ENCODE peak calls at places on chromosomes 12 and 14, in ten cellular contexts. P is esophagus squamous epithelium; F is stomach; S is psoas muscle; Q is neuronal stem cell; K is CD8-positive, alpha-beta memory T cell; Z is iPS DF 6.9; V is tibial artery; B is GM23338; M is CD8-positive, alpha-beta T cell. J is an unnamed sample.

GRCh38 chr14:24535737-24536136 is 27.7 kb upstream of the CMA1 start:
- DNase-seq in K (no peak), Q (no peak), V (no peak), P (no peak), F (no peak), M (no peak), S (no peak), Z (no peak), B (no peak), J (no peak)

GRCh38 chr14:23831591-23831990 is 122.0 kb upstream of the DHRS4 start:
- DNase-seq in S (no peak), B (no peak), Q (no peak), V (no peak), F (no peak), M (no peak), K (no peak), Z (no peak), P (no peak), J (no peak)

GRCh38 chr14:43172899-43173548 is 1334.1 kb downstream of the FSCB start:
- DNase-seq in K (no peak), M (no peak), F (no peak), Z (no peak), Q (no peak), V (no peak), B (no peak), S (no peak), P (no peak), J (no peak)

GRCh38 chr14:77260631-77261030 is 10.4 kb downstream of the NGB start:
- DNase-seq in V (no peak), F (no peak), P (no peak), S (no peak), K (no peak), B (no peak), Q (no peak), Z (no peak), M (no peak), J (peak)

GRCh38 chr12:104764225-104765073 is 193.6 kb downstream of the SLC41A2 start:
- DNase-seq in M (no peak), K (peak), P (no peak), Q (no peak), B (no peak), F (no peak), Z (no peak), S (no peak), V (no peak), J (no peak)

GRCh38 chr14:35934499-35934898 is 108.4 kb downstream of the BRMS1L start:
- DNase-seq in K (no peak), P (no peak), Z (no peak), M (no peak), Q (no peak), S (no peak), F (no peak), B (no peak), V (no peak), J (no peak)

GRCh38 chr12:123267991-123268843 is 3.4 kb downstream of the CDK2AP1 start:
- DNase-seq in S (peak), V (no peak), Z (no peak), P (no peak), K (peak), Q (no peak), B (peak), M (no peak), F (no peak), J (peak)

GRCh38 chr14:69592923-69593677 is 18.3 kb upstream of the SUSD6 start:
- DNase-seq in Z (no peak), F (no peak), M (no peak), B (no peak), S (peak), P (no peak), V (no peak), K (no peak), Q (no peak), J (no peak)

GRCh38 chr12:38144601-38145436 is 171.8 kb upstream of the ALG10B start:
- DNase-seq in V (no peak), K (no peak), F (no peak), P (no peak), B (no peak), Z (no peak), M (no peak), Q (no peak), S (no peak), J (no peak)

GRCh38 chr14:91585856-91586255 is 75.7 kb upstream of the PPP4R3A start:
- DNase-seq in Z (no peak), V (no peak), P (no peak), K (no peak), F (no peak), B (no peak), S (no peak), Q (no peak), M (no peak), J (no peak)

GRCh38 chr12:43861015-43861846 is 25.4 kb downstream of the TMEM117 start:
- DNase-seq in K (no peak), P (no peak), Q (no peak), B (no peak), S (no peak), Z (no peak), M (no peak), F (no peak), V (no peak), J (no peak)

GRCh38 chr14:100871234-100872186 is 32.0 kb downstream of the RTL1 start:
- DNase-seq in F (no peak), K (no peak), Z (no peak), M (no peak), P (no peak), B (no peak), Q (no peak), S (no peak), V (peak), J (no peak)

GRCh38 chr12:49866859-49867579 is 24.1 kb upstream of the BCDIN3D start:
- DNase-seq in F (peak), P (no peak), Q (peak), Z (peak), M (peak), K (peak), S (peak), B (peak), V (peak), J (peak)

GRCh38 chr12:22160396-22161003 is 114.5 kb downstream of the CMAS start:
- DNase-seq in B (no peak), Z (no peak), P (no peak), M (no peak), V (no peak), K (no peak), F (no peak), Q (no peak), S (no peak), J (no peak)

GRCh38 chr14:21241218-21241819 is 27.9 kb downstream of the HNRNPC start:
- DNase-seq in B (peak), K (no peak), M (no peak), P (no peak), S (no peak), Q (no peak), V (no peak), F (no peak), Z (no peak), J (no peak)
- H3K27ac ChIP-seq in B (peak), K (no peak), M (no peak), P (no peak), S (no peak), Q (no peak), V (no peak), F (no peak), Z (no peak), J (no peak)

GRCh38 chr14:64823305-64823985 is 56.3 kb downstream of the SPTB start:
- DNase-seq in S (peak), B (peak), Z (no peak), M (peak), P (no peak), K (peak), F (peak), V (peak), Q (peak), J (peak)
- H3K27ac ChIP-seq in S (peak), B (no peak), Z (no peak), M (no peak), P (no peak), K (no peak), F (no peak), V (no peak), Q (no peak), J (no peak)

GRCh38 chr14:95305940-95306339 is 13.8 kb downstream of the CLMN start:
- DNase-seq in P (no peak), K (no peak), F (no peak), M (no peak), B (no peak), Z (no peak), V (no peak), S (no peak), Q (no peak), J (no peak)

GRCh38 chr14:95309261-95310051 is 10.3 kb downstream of the CLMN start:
- DNase-seq in Q (no peak), Z (no peak), P (no peak), K (no peak), M (no peak), B (no peak), V (no peak), F (no peak), S (no peak), J (no peak)

GRCh38 chr14:95307402-95308041 is 12.2 kb downstream of the CLMN start:
- DNase-seq in B (no peak), K (no peak), Z (no peak), F (peak), S (no peak), V (no peak), P (no peak), Q (no peak), M (no peak), J (no peak)

GRCh38 chr14:95310635-95311380 is 8.9 kb downstream of the CLMN start:
- DNase-seq in B (no peak), M (no peak), S (no peak), Z (no peak), P (no peak), Q (no peak), K (no peak), V (no peak), F (no peak), J (no peak)

GRCh38 chr14:95308073-95308472 is 11.6 kb downstream of the CLMN start:
- DNase-seq in S (no peak), Q (no peak), B (no peak), M (no peak), P (no peak), Z (no peak), V (no peak), F (no peak), K (no peak), J (no peak)
- H3K27ac ChIP-seq in S (no peak), Q (no peak), B (no peak), M (no peak), P (no peak), Z (no peak), V (no peak), F (no peak), K (no peak), J (peak)

GRCh38 chr12:9134981-9135628 is 19.4 kb upstream of the A2M start:
- DNase-seq in F (no peak), B (peak), M (no peak), Q (no peak), V (no peak), P (no peak), K (no peak), Z (peak), S (no peak), J (no peak)
- H3K27ac ChIP-seq in F (peak), B (no peak), M (no peak), Q (no peak), V (no peak), P (no peak), K (no peak), Z (no peak), S (no peak), J (no peak)

GRCh38 chr14:60184597-60185555 is 19.7 kb upstream of the DHRS7 start:
- DNase-seq in F (no peak), P (no peak), V (no peak), Q (no peak), B (no peak), K (no peak), M (no peak), Z (no peak), S (no peak), J (no peak)

GRCh38 chr14:60179296-60179924 is 14.2 kb upstream of the DHRS7 start:
- DNase-seq in S (peak), P (no peak), Z (no peak), M (no peak), V (no peak), B (no peak), F (no peak), K (no peak), Q (no peak), J (no peak)

GRCh38 chr14:60178820-60179219 is 13.6 kb upstream of the DHRS7 start:
- DNase-seq in M (no peak), Z (no peak), K (no peak), Q (no peak), B (no peak), S (no peak), V (no peak), F (no peak), P (no peak), J (no peak)

GRCh38 chr14:60183724-60184596 is 18.8 kb upstream of the DHRS7 start:
- DNase-seq in P (no peak), Z (no peak), V (no peak), F (no peak), K (peak), S (no peak), Q (peak), B (peak), M (no peak), J (no peak)

GRCh38 chr14:60183138-60183537 is 17.9 kb upstream of the DHRS7 start:
- DNase-seq in Z (no peak), S (no peak), F (no peak), K (no peak), Q (no peak), P (no peak), M (no peak), V (no peak), B (no peak), J (no peak)
- H3K27ac ChIP-seq in Z (no peak), S (peak), F (no peak), K (no peak), Q (no peak), P (no peak), M (no peak), V (no peak), B (no peak), J (no peak)

J was measured in caudate nucleus.